ENCODE peak calls at places on chromosomes 3 and 15, in four cellular contexts. W is uterus, G is gastrocnemius medialis, S is HepG2. D is an unnamed sample. For H3K4me1, the result is how much of the 10 kb centered on the place peaks cover.

GRCh38 chr15:36428102-36428845 is 151.2 kb upstream of the CDIN1 start:
- DNase-seq in W (no peak), G (no peak), S (peak), D (no peak)

GRCh38 chr3:186909078-186909853 is 21.1 kb upstream of the ST6GAL1 start:
- DNase-seq in W (no peak), G (peak), S (peak), D (no peak)

GRCh38 chr3:23055733-23056376 is 147.3 kb upstream of the UBE2E2 start:
- DNase-seq in W (no peak), G (no peak), S (no peak), D (no peak)

GRCh38 chr3:119360046-119360445 is 65.9 kb downstream of the ARHGAP31 start:
- DNase-seq in W (no peak), G (no peak), S (no peak), D (no peak)

GRCh38 chr15:72173864-72174550 is 23.6 kb downstream of the GRAMD2A start:
- DNase-seq in W (no peak), G (no peak), S (no peak), D (no peak)

GRCh38 chr3:179224584-179224983 is 26.3 kb downstream of the KCNMB3 start:
- DNase-seq in W (no peak), G (no peak), S (no peak), D (no peak)

GRCh38 chr3:109806929-109807328 is 469.6 kb upstream of the DPPA4 start:
- DNase-seq in W (no peak), G (no peak), S (peak), D (no peak)

GRCh38 chr15:64521726-64522164 is 61.4 kb downstream of the ZNF609 start:
- DNase-seq in W (no peak), G (no peak), S (peak), D (peak)

GRCh38 chr3:27521179-27521871 is 37.1 kb upstream of the SLC4A7 start:
- DNase-seq in W (no peak), G (peak), S (peak), D (peak)

GRCh38 chr15:49621327-49622210 is 721 bp downstream of the DTWD1 start:
- DNase-seq in W (no peak), G (no peak), S (no peak), D (no peak)

GRCh38 chr3:20104167-20104661 is 64.0 kb downstream of the KAT2B start:
- DNase-seq in W (no peak), G (no peak), S (no peak), D (no peak)

GRCh38 chr15:95499397-95499796 is 831.1 kb upstream of the NR2F2 start:
- DNase-seq in W (no peak), G (no peak), S (no peak), D (no peak)

GRCh38 chr15:96171842-96172241 is 158.7 kb upstream of the NR2F2 start:
- DNase-seq in W (no peak), G (no peak), S (peak), D (no peak)

GRCh38 chr3:141260131-141260927 is 28.7 kb downstream of the PXYLP1 start:
- DNase-seq in W (no peak), G (no peak), S (no peak), D (no peak)

GRCh38 chr15:32833323-32833944 is 115.6 kb downstream of the GREM1 start:
- DNase-seq in W (no peak), G (no peak), S (no peak), D (no peak)

GRCh38 chr3:146163584-146163983 is 2.6 kb upstream of the PLOD2 start:
- DNase-seq in W (no peak), G (no peak), S (no peak), D (no peak)
- H3K4me1 ChIP-seq in W (under half), G (under half), S (half or more), D (under half)

DNA sequence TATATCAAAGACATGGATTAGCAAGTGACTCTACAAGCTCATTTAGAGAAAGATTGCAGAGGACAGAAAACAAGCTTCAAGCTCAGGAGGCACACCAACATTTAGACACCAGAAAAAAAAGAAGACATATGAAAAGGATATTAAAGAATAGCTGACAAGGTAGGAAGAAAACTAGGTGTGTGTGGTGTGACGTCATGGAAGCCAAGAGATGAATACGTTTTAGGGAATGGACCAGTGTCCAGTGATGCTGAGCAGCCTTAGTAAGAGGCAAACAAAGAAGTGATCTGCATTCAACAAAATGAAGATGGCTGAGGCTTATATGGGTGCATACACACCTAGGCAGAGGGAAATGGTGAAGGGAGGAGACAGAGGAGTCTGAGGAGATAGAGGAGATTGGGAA is 377.4 kb downstream of the ROBO1 start:
- DNase-seq in W (no peak), G (no peak), S (no peak), D (no peak)
- TF ChIP-seq POLR2A in W (no peak), G (no peak), S (no peak), D (no peak)

GRCh38 chr3:114730397-114730796 is 416.7 kb downstream of the ZBTB20 start:
- DNase-seq in W (no peak), G (no peak), S (peak), D (no peak)
- H3K4me3 ChIP-seq in W (no peak), G (no peak), S (no peak), D (no peak)

GRCh38 chr3:66492672-66493071 is 8.2 kb downstream of the LRIG1 start:
- DNase-seq in W (no peak), G (no peak), S (no peak), D (no peak)

GRCh38 chr3:66489577-66489976 is 11.2 kb downstream of the LRIG1 start:
- DNase-seq in W (no peak), G (no peak), S (no peak), D (no peak)

GRCh38 chr3:66489115-66489514 is 11.7 kb downstream of the LRIG1 start:
- DNase-seq in W (no peak), G (no peak), S (no peak), D (no peak)

GRCh38 chr3:66490214-66490613 is 10.6 kb downstream of the LRIG1 start:
- DNase-seq in W (no peak), G (no peak), S (no peak), D (no peak)

GRCh38 chr3:66490984-66491383 is 9.8 kb downstream of the LRIG1 start:
- DNase-seq in W (no peak), G (no peak), S (no peak), D (no peak)
- H3K4me1 ChIP-seq in W (under half), G (half or more), S (half or more), D (half or more)

D was measured in heart left ventricle.